ENCODE peak calls at places on chromosome 10, in eight cellular contexts. Z is testis, C is ovary, J is upper lobe of left lung, Q is uterus, F is thyroid gland, S is right lobe of liver, T is heart left ventricle. L is an unnamed sample.

GRCh38 chr10:59648711-59649201 is 60.9 kb downstream of the SLC16A9 start:
- DNase-seq in Z (no peak), C (no peak), J (no peak), Q (no peak), F (peak; percentile 75), S (no peak), T (no peak), L (no peak)

GRCh38 chr10:75375828-75376227 is 25.7 kb downstream of the ZNF503 start:
- DNase-seq in Z (peak; percentile 17), C (no peak), J (peak; percentile 28), Q (no peak), F (no peak), S (no peak), T (no peak), L (no peak)

GRCh38 chr10:79195091-79195923 is 126.5 kb downstream of the ZMIZ1 start:
- DNase-seq in Z (peak; percentile 91), C (peak; percentile 90), J (peak; percentile 93), Q (peak; percentile 88), F (peak; percentile 90), S (peak; percentile 89), T (peak; percentile 90), L (peak; percentile 92)

GRCh38 chr10:104688251-104688650 is 47.2 kb downstream of the SORCS3 start:
- DNase-seq in Z (no peak), C (no peak), J (no peak), Q (no peak), F (no peak), S (no peak), T (no peak), L (no peak)

GRCh38 chr10:46516660-46517416 is 39.6 kb downstream of the GPRIN2 start:
- DNase-seq in Z (peak; percentile 11), C (peak; percentile 26), J (peak; percentile 20), Q (no peak), F (no peak), S (no peak), T (peak; percentile 25), L (peak; percentile 25)

GRCh38 chr10:74585231-74586087 is 240.9 kb upstream of the KAT6B start:
- DNase-seq in Z (no peak), C (no peak), J (no peak), Q (no peak), F (peak; percentile 40), S (no peak), T (no peak), L (no peak)

GRCh38 chr10:44343836-44344235 is 41.1 kb downstream of the CXCL12 start:
- DNase-seq in Z (no peak), C (no peak), J (no peak), Q (no peak), F (peak; percentile 18), S (no peak), T (no peak), L (peak; percentile 16)

GRCh38 chr10:114239117-114239993 is at the start of gene VWA2:
- DNase-seq in Z (peak; percentile 28), C (no peak), J (peak; percentile 79), Q (no peak), F (peak; percentile 48), S (peak; percentile 56), T (peak; percentile 40), L (peak; percentile 76)

GRCh38 chr10:13924020-13924725 is 337.4 kb downstream of the PRPF18 start:
- DNase-seq in Z (no peak), C (no peak), J (no peak), Q (no peak), F (no peak), S (no peak), T (no peak), L (no peak)

GRCh38 chr10:28806951-28807759 is 129.8 kb downstream of the BAMBI start:
- DNase-seq in Z (no peak), C (no peak), J (no peak), Q (peak; percentile 47), F (no peak), S (no peak), T (no peak), L (no peak)

GRCh38 chr10:86243651-86244155 is 122.9 kb downstream of the GRID1 start:
- DNase-seq in Z (no peak), C (no peak), J (no peak), Q (no peak), F (no peak), S (no peak), T (peak; percentile 18), L (no peak)

GRCh38 chr10:132516771-132517725 is 20.5 kb upstream of the INPP5A start:
- DNase-seq in Z (peak; percentile 96), C (peak; percentile 97), J (peak; percentile 94), Q (peak; percentile 98), F (peak; percentile 94), S (peak; percentile 91), T (peak; percentile 98), L (peak; percentile 87)
- TF ChIP-seq POLR2A in Z (no peak), C (peak; percentile 14), J (peak; percentile 20), Q (peak; percentile 32), F (no peak), S (no peak), T (no peak), L (no peak)

DNA sequence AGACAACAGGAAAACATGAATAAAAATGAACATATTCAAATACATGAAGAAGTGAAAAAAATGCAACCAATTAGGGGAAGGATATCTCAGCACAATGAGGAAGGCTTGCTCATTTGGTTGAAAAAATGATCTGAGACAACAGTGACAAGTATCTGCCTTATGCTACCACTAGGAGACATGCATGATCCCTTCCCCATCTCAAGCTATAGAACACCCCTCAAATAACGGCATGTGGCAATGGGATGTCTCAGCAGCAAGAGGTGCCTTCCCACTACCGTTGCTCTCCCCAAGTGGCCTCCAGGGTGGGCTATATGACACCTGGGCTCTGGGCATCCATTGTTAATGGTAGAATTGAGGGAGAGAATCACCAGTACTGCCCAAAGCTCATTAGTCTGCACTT is 98.1 kb upstream of the RSU1 start:
- DNase-seq in Z (no peak), C (no peak), J (no peak), Q (no peak), F (no peak), S (no peak), T (no peak), L (no peak)
- TF ChIP-seq CTCF in Z (no peak), C (no peak), J (no peak), Q (no peak), F (no peak), S (no peak), T (no peak), L (no peak)

DNA sequence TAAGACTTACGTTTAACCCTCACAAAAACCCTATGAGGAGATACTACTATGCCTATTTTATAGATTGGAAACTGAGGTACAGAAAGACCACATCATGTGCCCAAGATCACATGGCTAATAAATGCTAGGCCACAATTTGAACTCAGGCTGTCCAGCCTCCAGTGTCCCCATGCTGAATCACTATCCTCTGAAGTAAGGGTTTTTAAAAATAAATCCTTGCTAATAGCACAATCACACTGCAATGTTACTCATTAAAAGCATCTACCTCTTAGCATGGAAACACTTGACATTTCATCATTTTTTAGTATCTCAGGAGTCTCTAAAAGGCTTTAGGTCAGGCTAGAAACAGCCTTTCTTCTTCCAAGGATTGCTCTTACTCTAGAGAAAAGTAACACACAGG is 50.0 kb upstream of the PPP1R3C start:
- DNase-seq in Z (no peak), C (no peak), J (no peak), Q (no peak), F (no peak), S (no peak), T (no peak), L (no peak)
- TF ChIP-seq POLR2A in Z (no peak), C (no peak), J (no peak), Q (no peak), F (no peak), S (no peak), T (no peak), L (no peak)

GRCh38 chr10:63504145-63504881 is 16.9 kb upstream of the REEP3 start:
- DNase-seq in Z (no peak), C (no peak), J (no peak), Q (no peak), F (no peak), S (no peak), T (no peak), L (no peak)
- TF ChIP-seq CTCF in Z (no peak), C (no peak), J (no peak), Q (no peak), F (no peak), S (no peak), T (no peak), L (no peak)

DNA sequence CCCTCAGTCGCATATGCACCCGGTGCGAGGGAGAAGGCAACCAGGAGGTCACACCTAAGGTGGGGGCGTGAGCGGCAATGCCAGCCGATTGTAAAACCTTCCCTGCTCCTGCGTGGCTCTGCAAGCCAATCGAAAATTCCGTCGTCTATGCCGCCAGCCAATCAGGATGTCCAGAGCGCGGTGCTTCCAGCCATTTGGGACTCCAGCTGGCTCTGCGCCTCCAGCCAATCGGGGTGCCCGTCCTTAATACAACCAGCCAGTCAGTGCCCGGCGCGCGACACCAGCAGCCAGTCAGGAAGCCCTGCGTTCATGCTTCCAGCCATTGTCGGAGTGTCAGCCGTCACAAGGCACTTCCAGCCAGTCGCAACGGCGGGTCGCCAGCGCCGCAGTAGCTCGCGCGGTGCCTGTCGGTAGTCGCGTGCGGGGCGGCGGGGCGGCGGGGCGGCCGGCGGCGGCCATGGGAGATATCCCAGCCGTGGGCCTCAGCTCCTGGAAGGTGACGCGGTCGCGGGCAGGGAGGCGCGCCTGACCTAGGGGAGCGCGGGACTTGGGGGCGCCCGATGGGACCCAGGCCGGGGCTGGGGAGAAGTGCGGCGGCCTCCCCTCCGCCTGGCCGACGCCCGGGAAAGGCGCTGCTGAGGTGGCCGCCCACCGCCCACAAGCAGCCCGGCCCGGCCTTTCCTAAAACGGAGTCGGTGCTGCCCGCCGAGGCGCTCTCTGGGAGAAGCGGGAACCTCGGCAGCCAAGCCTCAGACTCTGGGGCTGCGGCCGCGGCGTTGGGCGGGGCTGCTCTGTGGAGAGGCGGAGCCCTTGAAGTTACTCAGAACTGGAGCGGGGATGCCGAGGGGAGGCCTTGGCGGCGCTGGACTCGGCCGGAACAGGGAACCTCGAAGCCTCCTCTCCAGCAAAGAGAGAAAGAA is at the start of gene AKR1E2:
- DNase-seq in Z (peak; percentile 96), C (peak; percentile 85), J (peak; percentile 86), Q (peak; percentile 83), F (peak; percentile 82), S (peak; percentile 85), T (peak; percentile 95), L (peak; percentile 84)
- TF ChIP-seq POLR2A in Z (no peak), C (no peak), J (no peak), Q (no peak), F (no peak), S (peak; percentile 26), T (no peak), L (no peak)

GRCh38 chr10:73217628-73218027 is 29.4 kb downstream of the DNAJC9 start:
- DNase-seq in Z (no peak), C (no peak), J (no peak), Q (no peak), F (no peak), S (no peak), T (no peak), L (no peak)

GRCh38 chr10:73219384-73219783 is 27.7 kb downstream of the DNAJC9 start:
- DNase-seq in Z (no peak), C (no peak), J (no peak), Q (no peak), F (no peak), S (no peak), T (no peak), L (no peak)

GRCh38 chr10:73220989-73221388 is 26.1 kb downstream of the DNAJC9 start:
- DNase-seq in Z (no peak), C (no peak), J (no peak), Q (no peak), F (no peak), S (no peak), T (no peak), L (no peak)

GRCh38 chr10:73215749-73216148 is 31.3 kb downstream of the DNAJC9 start:
- DNase-seq in Z (no peak), C (no peak), J (no peak), Q (no peak), F (no peak), S (no peak), T (no peak), L (no peak)

GRCh38 chr10:73218466-73219191 is 28.4 kb downstream of the DNAJC9 start:
- DNase-seq in Z (no peak), C (no peak), J (no peak), Q (no peak), F (no peak), S (no peak), T (no peak), L (no peak)
- TF ChIP-seq CTCF in Z (no peak), C (no peak), J (no peak), Q (no peak), F (no peak), S (peak; percentile 24), T (no peak), L (no peak)